ENCODE peak calls at places on chromosomes 4 and X, in six cellular contexts. One of them, this sample, is unnamed.

GRCh38 chr4:870951-871350 is 45.0 kb upstream of the CPLX1 start:
- DNase-seq in A549: no peak
- DNase-seq in IMR-90: no peak
- DNase-seq in adrenal gland: no peak
- DNase-seq in tibial nerve: no peak
- DNase-seq in H1: no peak
- DNase-seq in this sample: no peak

GRCh38 chr4:92182736-92183407 is 120.9 kb upstream of the GRID2 start:
- DNase-seq in A549: no peak
- DNase-seq in IMR-90: no peak
- DNase-seq in adrenal gland: no peak
- DNase-seq in tibial nerve: no peak
- DNase-seq in H1: no peak
- DNase-seq in this sample: no peak

GRCh38 chr4:82402196-82402775 is 28.0 kb downstream of the HNRNPDL start:
- DNase-seq in A549: no peak
- DNase-seq in IMR-90: no peak
- DNase-seq in adrenal gland: no peak
- DNase-seq in tibial nerve: no peak
- DNase-seq in H1: no peak
- DNase-seq in this sample: no peak

GRCh38 chr4:56958111-56958517 is 19.3 kb downstream of the NOA1 start:
- DNase-seq in A549: peak; percentile 13
- DNase-seq in IMR-90: peak; percentile 100
- DNase-seq in adrenal gland: peak; percentile 48
- DNase-seq in tibial nerve: peak; percentile 83
- DNase-seq in H1: no peak
- DNase-seq in this sample: peak; percentile 77

GRCh38 chr4:77418333-77418732 is 187.3 kb upstream of the CXCL13 start:
- DNase-seq in A549: peak; percentile 23
- DNase-seq in IMR-90: no peak
- DNase-seq in adrenal gland: no peak
- DNase-seq in tibial nerve: no peak
- DNase-seq in H1: no peak
- DNase-seq in this sample: no peak

GRCh38 chr4:59598233-59598618 is 1601.9 kb upstream of the ADGRL3 start:
- DNase-seq in A549: no peak
- DNase-seq in IMR-90: no peak
- DNase-seq in adrenal gland: no peak
- DNase-seq in tibial nerve: no peak
- DNase-seq in H1: no peak
- DNase-seq in this sample: no peak

GRCh38 chr4:119725688-119726330 is 97.2 kb upstream of the PDE5A start:
- DNase-seq in A549: no peak
- DNase-seq in IMR-90: peak; percentile 70
- DNase-seq in adrenal gland: no peak
- DNase-seq in tibial nerve: no peak
- DNase-seq in H1: no peak
- DNase-seq in this sample: no peak

GRCh38 chr4:87631668-87632067 is 18.4 kb upstream of the DMP1 start:
- DNase-seq in A549: no peak
- DNase-seq in IMR-90: no peak
- DNase-seq in adrenal gland: no peak
- DNase-seq in tibial nerve: no peak
- DNase-seq in H1: no peak
- DNase-seq in this sample: no peak

GRCh38 chrX:31266172-31267076 is 194.6 kb upstream of the FTHL17 start:
- DNase-seq in A549: no peak
- DNase-seq in IMR-90: no peak
- DNase-seq in adrenal gland: peak; percentile 61
- DNase-seq in tibial nerve: peak; percentile 29
- DNase-seq in H1: peak; percentile 65
- DNase-seq in this sample: peak; percentile 71

GRCh38 chr4:93827272-93827947 is 1.1 kb upstream of the ATOH1 start:
- DNase-seq in A549: no peak
- DNase-seq in IMR-90: no peak
- DNase-seq in adrenal gland: no peak
- DNase-seq in tibial nerve: no peak
- DNase-seq in H1: peak; percentile 78
- DNase-seq in this sample: no peak

GRCh38 chr4:83112678-83113428 is 1.7 kb downstream of the PLAC8 start:
- DNase-seq in A549: no peak
- DNase-seq in IMR-90: peak; percentile 12
- DNase-seq in adrenal gland: no peak
- DNase-seq in tibial nerve: no peak
- DNase-seq in H1: no peak
- DNase-seq in this sample: no peak

GRCh38 chr4:150010525-150011126 is 67.6 kb upstream of the DCLK2 start:
- DNase-seq in A549: peak; percentile 78
- DNase-seq in IMR-90: peak; percentile 72
- DNase-seq in adrenal gland: peak; percentile 47
- DNase-seq in tibial nerve: no peak
- DNase-seq in H1: no peak
- DNase-seq in this sample: peak; percentile 17

GRCh38 chr4:113540859-113541258 is 220.7 kb downstream of the CAMK2D start:
- DNase-seq in A549: no peak
- DNase-seq in IMR-90: peak; percentile 45
- DNase-seq in adrenal gland: no peak
- DNase-seq in tibial nerve: no peak
- DNase-seq in H1: no peak
- DNase-seq in this sample: no peak

GRCh38 chrX:83819304-83819703 is 41.6 kb upstream of the CYLC1 start:
- DNase-seq in A549: peak; percentile 16
- DNase-seq in IMR-90: no peak
- DNase-seq in adrenal gland: no peak
- DNase-seq in tibial nerve: no peak
- DNase-seq in H1: no peak
- DNase-seq in this sample: no peak

DNA sequence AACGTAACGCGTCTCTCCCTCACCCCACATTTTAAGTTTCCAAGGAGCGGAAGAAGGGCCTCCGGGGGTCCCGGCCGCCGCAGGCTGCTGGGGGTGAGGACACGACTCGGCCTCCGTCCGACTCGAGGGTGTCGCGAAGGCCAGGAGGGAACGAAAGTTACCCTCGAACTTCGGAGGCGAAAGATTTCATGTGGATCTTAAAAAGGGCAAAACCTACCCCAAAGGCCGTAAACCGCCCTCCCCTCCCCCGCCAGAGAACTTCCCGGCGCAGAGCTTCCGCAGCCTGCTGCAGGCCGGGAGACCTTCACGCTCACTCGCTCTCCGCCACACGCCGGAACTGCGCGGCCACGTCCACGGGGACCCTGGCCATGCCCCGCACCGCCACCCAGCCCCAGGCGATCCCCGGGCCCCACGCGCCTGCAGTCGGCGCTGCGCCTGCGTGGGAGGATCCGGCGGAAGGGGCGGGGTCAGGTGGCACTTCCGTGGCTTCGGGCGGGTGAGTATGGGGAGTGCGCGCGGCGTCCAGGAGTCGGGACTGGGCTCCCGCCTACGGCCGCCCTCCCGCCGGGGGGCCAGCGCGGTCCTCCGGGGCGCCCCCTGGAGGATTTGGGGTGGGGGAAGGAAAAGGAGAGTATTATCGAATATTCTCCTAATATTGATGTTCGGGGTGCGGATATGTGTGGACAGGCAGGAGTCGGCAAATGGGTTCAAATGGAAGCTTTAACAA is at the start of gene MMAA:
- DNase-seq in A549: peak; percentile 92
- DNase-seq in IMR-90: peak; percentile 91
- DNase-seq in adrenal gland: peak; percentile 95
- DNase-seq in tibial nerve: peak; percentile 89
- DNase-seq in H1: peak; percentile 95
- DNase-seq in this sample: peak; percentile 98
- TF ChIP-seq POLR2A in A549: peak; percentile 90
- TF ChIP-seq POLR2A in IMR-90: peak; percentile 90
- TF ChIP-seq POLR2A in adrenal gland: peak; percentile 85
- TF ChIP-seq POLR2A in tibial nerve: peak; percentile 83
- TF ChIP-seq POLR2A in H1: no peak
- TF ChIP-seq POLR2A in this sample: peak; percentile 93

GRCh38 chrX:10048076-10048475 is 80.9 kb downstream of the CLDN34 start:
- DNase-seq in A549: no peak
- DNase-seq in IMR-90: no peak
- DNase-seq in adrenal gland: no peak
- DNase-seq in tibial nerve: no peak
- DNase-seq in H1: no peak
- DNase-seq in this sample: no peak
- H3K4me1 ChIP-seq in A549: peaks cover 34% of the 10 kb centered on the region
- H3K4me1 ChIP-seq in IMR-90: peaks cover 8% of the 10 kb centered on the region
- H3K4me1 ChIP-seq in adrenal gland: no peaks in the 10 kb centered on the region
- H3K4me1 ChIP-seq in tibial nerve: no peaks in the 10 kb centered on the region
- H3K4me1 ChIP-seq in H1: peaks cover 28% of the 10 kb centered on the region
- H3K4me1 ChIP-seq in this sample: no peaks in the 10 kb centered on the region

GRCh38 chrX:46757052-46757451 is 1.9 kb downstream of the SLC9A7 start:
- DNase-seq in A549: no peak
- DNase-seq in IMR-90: no peak
- DNase-seq in adrenal gland: no peak
- DNase-seq in tibial nerve: no peak
- DNase-seq in H1: no peak
- DNase-seq in this sample: no peak

GRCh38 chrX:46759645-46759974 is 692 bp upstream of the SLC9A7 start:
- DNase-seq in A549: no peak
- DNase-seq in IMR-90: peak; percentile 26
- DNase-seq in adrenal gland: no peak
- DNase-seq in tibial nerve: no peak
- DNase-seq in H1: no peak
- DNase-seq in this sample: no peak

GRCh38 chrX:46757593-46757992 is 1.3 kb downstream of the SLC9A7 start:
- DNase-seq in A549: no peak
- DNase-seq in IMR-90: peak; percentile 33
- DNase-seq in adrenal gland: no peak
- DNase-seq in tibial nerve: no peak
- DNase-seq in H1: no peak
- DNase-seq in this sample: no peak

GRCh38 chrX:46758163-46758955 is 559 bp downstream of the SLC9A7 start:
- DNase-seq in A549: peak; percentile 35
- DNase-seq in IMR-90: peak; percentile 10
- DNase-seq in adrenal gland: peak; percentile 20
- DNase-seq in tibial nerve: no peak
- DNase-seq in H1: peak; percentile 48
- DNase-seq in this sample: peak; percentile 51

GRCh38 chrX:46758956-46759644 is at the start of gene SLC9A7:
- DNase-seq in A549: peak; percentile 84
- DNase-seq in IMR-90: peak; percentile 61
- DNase-seq in adrenal gland: peak; percentile 79
- DNase-seq in tibial nerve: peak; percentile 43
- DNase-seq in H1: peak; percentile 89
- DNase-seq in this sample: peak; percentile 78
- TF ChIP-seq POLR2A in A549: peak; percentile 42
- TF ChIP-seq POLR2A in IMR-90: no peak
- TF ChIP-seq POLR2A in adrenal gland: peak; percentile 38
- TF ChIP-seq POLR2A in tibial nerve: no peak
- TF ChIP-seq POLR2A in H1: no peak
- TF ChIP-seq POLR2A in this sample: no peak

GRCh38 chr4:36214735-36215485 is 29.4 kb downstream of the ARAP2 start:
- DNase-seq in A549: no peak
- DNase-seq in IMR-90: no peak
- DNase-seq in adrenal gland: no peak
- DNase-seq in tibial nerve: no peak
- DNase-seq in H1: no peak
- DNase-seq in this sample: no peak

GRCh38 chr4:36215627-36216026 is 28.7 kb downstream of the ARAP2 start:
- DNase-seq in A549: no peak
- DNase-seq in IMR-90: no peak
- DNase-seq in adrenal gland: no peak
- DNase-seq in tibial nerve: no peak
- DNase-seq in H1: no peak
- DNase-seq in this sample: no peak

GRCh38 chr4:36220776-36221175 is 23.5 kb downstream of the ARAP2 start:
- DNase-seq in A549: no peak
- DNase-seq in IMR-90: no peak
- DNase-seq in adrenal gland: no peak
- DNase-seq in tibial nerve: no peak
- DNase-seq in H1: no peak
- DNase-seq in this sample: no peak

GRCh38 chr4:36213956-36214355 is 30.4 kb downstream of the ARAP2 start:
- DNase-seq in A549: no peak
- DNase-seq in IMR-90: no peak
- DNase-seq in adrenal gland: no peak
- DNase-seq in tibial nerve: no peak
- DNase-seq in H1: no peak
- DNase-seq in this sample: no peak

DNA sequence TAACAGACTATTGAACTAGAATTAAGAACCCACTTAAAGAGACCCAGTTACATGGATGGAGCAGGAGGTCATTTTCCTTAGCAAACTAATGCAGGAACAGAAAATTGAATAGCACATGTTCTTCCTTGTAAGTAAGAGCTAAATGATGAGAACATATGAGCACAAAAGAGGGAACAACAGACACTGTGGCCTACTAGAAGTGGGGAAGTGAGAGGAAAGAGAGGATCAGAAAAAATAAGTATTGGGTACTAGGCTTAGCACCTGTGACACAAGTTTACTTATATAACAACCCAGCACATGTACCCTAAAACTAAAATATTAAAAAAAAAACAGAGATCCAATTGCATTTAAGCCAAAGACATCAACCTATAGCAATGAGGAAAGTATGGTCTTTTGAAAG is 26.2 kb downstream of the ARAP2 start:
- DNase-seq in A549: no peak
- DNase-seq in IMR-90: no peak
- DNase-seq in adrenal gland: no peak
- DNase-seq in tibial nerve: no peak
- DNase-seq in H1: no peak
- DNase-seq in this sample: no peak
- H3K4me1 ChIP-seq in A549: no peaks in the 10 kb centered on the region
- H3K4me1 ChIP-seq in IMR-90: no peaks in the 10 kb centered on the region
- H3K4me1 ChIP-seq in adrenal gland: no peaks in the 10 kb centered on the region
- H3K4me1 ChIP-seq in tibial nerve: no peaks in the 10 kb centered on the region
- H3K4me1 ChIP-seq in H1: no peaks in the 10 kb centered on the region
- H3K4me1 ChIP-seq in this sample: no peaks in the 10 kb centered on the region

GRCh38 chrX:129523076-129524055 is at the start of gene SMARCA1:
- DNase-seq in A549: peak; percentile 79
- DNase-seq in IMR-90: peak; percentile 63
- DNase-seq in adrenal gland: peak; percentile 62
- DNase-seq in tibial nerve: peak; percentile 11
- DNase-seq in H1: peak; percentile 58
- DNase-seq in this sample: peak; percentile 50
- TF ChIP-seq POLR2A in A549: peak; percentile 61
- TF ChIP-seq POLR2A in IMR-90: peak; percentile 84
- TF ChIP-seq POLR2A in adrenal gland: peak; percentile 41
- TF ChIP-seq POLR2A in tibial nerve: no peak
- TF ChIP-seq POLR2A in H1: peak; percentile 65
- TF ChIP-seq POLR2A in this sample: no peak

GRCh38 chr4:118398226-118399090 is 45.7 kb upstream of the PRSS12 start:
- DNase-seq in A549: no peak
- DNase-seq in IMR-90: no peak
- DNase-seq in adrenal gland: no peak
- DNase-seq in tibial nerve: no peak
- DNase-seq in H1: no peak
- DNase-seq in this sample: no peak
- H3K4me1 ChIP-seq in A549: no peaks in the 10 kb centered on the region
- H3K4me1 ChIP-seq in IMR-90: peaks cover 18% of the 10 kb centered on the region
- H3K4me1 ChIP-seq in adrenal gland: no peaks in the 10 kb centered on the region
- H3K4me1 ChIP-seq in tibial nerve: no peaks in the 10 kb centered on the region
- H3K4me1 ChIP-seq in H1: peaks cover 5% of the 10 kb centered on the region
- H3K4me1 ChIP-seq in this sample: no peaks in the 10 kb centered on the region

DNA sequence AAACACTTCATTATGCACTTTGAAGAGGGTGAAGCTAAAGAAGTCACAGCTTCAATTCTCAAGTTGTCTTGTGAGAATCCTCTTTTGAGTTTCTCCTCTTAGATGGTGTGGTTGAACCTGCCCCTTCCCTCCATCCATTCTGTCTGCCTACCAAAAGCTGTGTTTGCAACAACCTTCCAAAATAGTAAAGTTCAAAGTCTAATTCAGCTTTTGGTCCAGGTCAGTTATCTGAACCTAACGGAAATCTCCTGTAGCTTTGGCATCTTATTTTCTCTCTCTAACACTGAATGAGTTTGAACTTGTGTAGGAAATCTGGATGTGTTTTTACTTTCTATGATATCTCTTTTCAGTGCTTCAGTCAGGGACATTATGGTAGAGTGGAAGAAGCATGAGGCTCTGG is 201.7 kb upstream of the AR start:
- DNase-seq in A549: no peak
- DNase-seq in IMR-90: no peak
- DNase-seq in adrenal gland: no peak
- DNase-seq in tibial nerve: no peak
- DNase-seq in H1: no peak
- DNase-seq in this sample: no peak
- TF ChIP-seq POLR2A in A549: no peak
- TF ChIP-seq POLR2A in IMR-90: no peak
- TF ChIP-seq POLR2A in adrenal gland: no peak
- TF ChIP-seq POLR2A in tibial nerve: no peak
- TF ChIP-seq POLR2A in H1: no peak
- TF ChIP-seq POLR2A in this sample: no peak

This sample was measured in Peyer's patch.